ENCODE peak calls at places on chromosome 12, in seven cellular contexts. R is mucosa of descending colon, T is foreskin keratinocyte, U is HFFc6, O is endodermal cell, P is H1, E is tibial nerve. Z is an unnamed sample.
A peak's percentile ranks its signal among the peaks of the same experiment; 100 is the strongest.

GRCh38 chr12:74581439-74581838 is 43.8 kb downstream of the ATXN7L3B start:
- DNase-seq in U (no peak), O (no peak), T (no peak), R (no peak), P (no peak), E (no peak), Z (no peak)

GRCh38 chr12:9646794-9647622 is 22.5 kb upstream of the CLEC2D start:
- DNase-seq in O (peak; percentile 62), P (no peak), U (peak; percentile 10), T (no peak), E (no peak), R (no peak), Z (peak; percentile 35)

GRCh38 chr12:69991683-69992297 is 166.8 kb downstream of the MYRFL start:
- DNase-seq in E (no peak), U (no peak), R (no peak), O (no peak), P (no peak), T (no peak), Z (no peak)

GRCh38 chr12:115983226-115983798 is 294.2 kb downstream of the MED13L start:
- DNase-seq in T (no peak), O (peak; percentile 93), U (no peak), R (no peak), P (peak; percentile 75), E (no peak), Z (peak; percentile 12)

GRCh38 chr12:66288121-66288520 is 14.2 kb upstream of the HELB start:
- DNase-seq in R (no peak), E (no peak), O (no peak), T (no peak), P (no peak), U (no peak), Z (no peak)

GRCh38 chr12:3964404-3964803 is 91.2 kb upstream of the PARP11 start:
- DNase-seq in T (no peak), U (no peak), O (peak; percentile 92), R (no peak), P (peak; percentile 70), E (no peak), Z (no peak)

GRCh38 chr12:2666846-2667245 is 127.9 kb upstream of the FKBP4 start:
- DNase-seq in E (no peak), P (no peak), O (peak; percentile 28), R (no peak), U (no peak), T (no peak), Z (no peak)

GRCh38 chr12:38053655-38054464 is 262.7 kb upstream of the ALG10B start:
- DNase-seq in P (no peak), E (no peak), O (peak; percentile 52), U (no peak), T (no peak), R (no peak), Z (no peak)

GRCh38 chr12:40446385-40446784 is 221.6 kb downstream of the LRRK2 start:
- DNase-seq in R (no peak), O (no peak), U (no peak), P (no peak), T (peak; percentile 5), E (no peak), Z (peak; percentile 50)

GRCh38 chr12:6632026-6632978 is 3.5 kb downstream of the LPAR5 start:
- DNase-seq in R (peak; percentile 66), O (peak; percentile 58), E (no peak), T (no peak), P (no peak), U (no peak), Z (no peak)

GRCh38 chr12:75862692-75863471 is 168.7 kb downstream of the PHLDA1 start:
- DNase-seq in O (no peak), P (no peak), E (no peak), U (peak; percentile 78), T (peak; percentile 97), R (no peak), Z (peak; percentile 98)

GRCh38 chr12:21476949-21477348 is 24.5 kb downstream of the RECQL start:
- DNase-seq in R (no peak), E (no peak), O (no peak), P (no peak), U (peak; percentile 81), T (no peak), Z (peak; percentile 54)

GRCh38 chr12:1812650-1813302 is 7.6 kb upstream of the LRTM2 start:
- DNase-seq in O (no peak), T (no peak), E (no peak), R (no peak), U (no peak), P (no peak), Z (peak; percentile 7)

GRCh38 chr12:750356-751191 is 1.8 kb upstream of the WNK1 start:
- DNase-seq in U (no peak), P (no peak), R (no peak), E (no peak), O (no peak), T (no peak), Z (no peak)

GRCh38 chr12:66118240-66118891 is 12.2 kb downstream of the LLPH start:
- DNase-seq in U (peak; percentile 36), P (no peak), E (no peak), T (no peak), O (no peak), R (no peak), Z (peak; percentile 72)

GRCh38 chr12:9404469-9405260 is 196.5 kb upstream of the PZP start:
- DNase-seq in O (peak; percentile 60), T (no peak), R (no peak), E (no peak), P (no peak), U (no peak), Z (no peak)

GRCh38 chr12:41034686-41035085 is 153.4 kb upstream of the PDZRN4 start:
- DNase-seq in O (no peak), E (no peak), T (peak; percentile 36), U (no peak), P (no peak), R (no peak), Z (peak; percentile 62)

GRCh38 chr12:68641138-68641537 is 30.4 kb downstream of the RAP1B start:
- DNase-seq in E (no peak), R (no peak), O (no peak), T (no peak), U (no peak), P (no peak), Z (no peak)

GRCh38 chr12:29710104-29710503 is 73.6 kb downstream of the TMTC1 start:
- DNase-seq in U (no peak), O (peak; percentile 84), R (no peak), E (no peak), T (no peak), P (no peak), Z (peak; percentile 23)

GRCh38 chr12:54689984-54690383 is 41.8 kb upstream of the DCD start:
- DNase-seq in T (no peak), O (peak; percentile 84), P (no peak), E (no peak), R (no peak), U (no peak), Z (no peak)

DNA sequence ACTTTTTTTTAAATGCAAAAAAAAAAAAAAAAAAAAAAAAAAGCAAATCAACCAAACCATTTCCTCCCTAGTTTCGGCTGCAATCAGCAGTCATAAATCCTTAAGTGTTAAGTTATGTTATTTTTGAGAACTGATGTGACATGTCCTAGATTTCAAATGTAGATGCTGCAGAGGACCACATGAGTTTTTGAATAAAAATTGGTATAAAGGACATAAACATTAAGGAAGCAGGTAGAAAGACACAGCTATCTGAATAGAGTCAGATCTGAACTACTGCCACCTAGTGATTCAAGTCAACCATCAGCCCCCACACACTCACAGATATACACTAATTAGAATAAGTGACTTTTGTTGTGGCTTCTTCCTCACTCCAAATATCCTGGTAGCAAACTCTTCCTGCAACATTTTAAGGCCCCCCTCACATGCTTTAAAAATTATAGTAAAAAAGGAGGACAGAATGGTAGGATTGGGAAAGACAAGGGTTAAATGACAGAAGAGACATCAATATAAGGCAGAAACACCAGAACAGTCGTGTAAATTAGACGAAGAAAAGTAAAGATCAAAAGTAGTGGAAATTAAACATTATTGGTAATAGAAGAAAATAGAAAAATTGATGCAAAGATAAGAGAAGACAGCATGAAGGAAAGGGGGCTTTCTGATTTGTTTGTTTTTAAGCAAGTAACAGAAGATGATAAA is 394.5 kb upstream of the ATP2B1 start:
- DNase-seq in P (no peak), E (no peak), T (no peak), O (no peak), R (no peak), U (peak; percentile 39), Z (peak; percentile 59)
- TF ChIP-seq CTCF in P (no peak), E (peak; percentile 44), T (peak; percentile 76), O (peak; percentile 84), R (peak; percentile 12), U (peak; percentile 82), Z (peak; percentile 64)

GRCh38 chr12:13798162-13798561 is 183.2 kb downstream of the GRIN2B start:
- DNase-seq in O (no peak), T (no peak), E (no peak), U (no peak), R (no peak), P (no peak), Z (no peak)
- TF ChIP-seq CTCF in O (peak; percentile 53), T (no peak), E (no peak), U (peak; percentile 9), R (no peak), P (no peak), Z (no peak)

GRCh38 chr12:19652391-19652790 is 213.1 kb downstream of the AEBP2 start:
- DNase-seq in R (no peak), E (no peak), P (no peak), U (peak; percentile 26), O (no peak), T (no peak), Z (no peak)

GRCh38 chr12:19657401-19657800 is 218.1 kb downstream of the AEBP2 start:
- DNase-seq in U (peak; percentile 35), P (no peak), E (no peak), T (no peak), R (no peak), O (no peak), Z (no peak)

DNA sequence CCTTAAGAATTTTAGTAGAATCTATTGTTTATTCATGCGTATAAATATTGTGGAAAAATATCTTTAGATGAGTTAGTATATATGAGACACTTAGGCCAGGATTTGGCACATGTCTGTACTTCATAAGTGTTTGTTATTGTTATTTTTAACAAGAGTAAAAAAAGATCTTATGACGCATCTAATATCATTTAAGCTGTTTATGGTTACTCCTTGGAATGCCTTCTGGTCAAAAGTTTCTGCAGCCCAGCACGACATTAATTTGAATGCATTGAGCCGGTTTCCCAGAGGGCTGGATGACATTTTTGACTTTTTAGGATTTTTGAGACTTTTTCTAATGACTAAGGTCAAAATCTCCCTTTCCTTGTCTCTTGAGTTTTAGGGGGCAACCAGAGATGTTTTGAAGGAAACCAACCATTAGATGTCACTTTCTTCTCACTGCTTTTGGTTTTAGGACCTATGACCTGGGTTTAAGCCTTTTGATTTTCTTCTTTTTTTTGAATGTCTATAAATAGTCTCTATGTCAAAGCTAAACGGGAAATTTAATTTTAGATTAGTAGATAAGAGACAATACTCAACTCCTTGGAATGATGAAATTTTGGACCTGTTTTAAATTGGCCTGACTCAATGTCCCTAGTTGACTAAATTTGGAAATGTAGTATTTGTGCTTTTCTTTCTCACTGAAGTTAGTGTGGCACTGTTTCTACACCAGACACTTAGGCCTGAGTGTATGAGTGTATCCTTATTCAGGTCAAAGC is 215.5 kb downstream of the AEBP2 start:
- DNase-seq in U (peak; percentile 70), T (no peak), P (no peak), O (no peak), E (no peak), R (no peak), Z (no peak)
- TF ChIP-seq CTCF in U (peak; percentile 30), T (no peak), P (no peak), O (peak; percentile 23), E (no peak), R (no peak), Z (no peak)

DNA sequence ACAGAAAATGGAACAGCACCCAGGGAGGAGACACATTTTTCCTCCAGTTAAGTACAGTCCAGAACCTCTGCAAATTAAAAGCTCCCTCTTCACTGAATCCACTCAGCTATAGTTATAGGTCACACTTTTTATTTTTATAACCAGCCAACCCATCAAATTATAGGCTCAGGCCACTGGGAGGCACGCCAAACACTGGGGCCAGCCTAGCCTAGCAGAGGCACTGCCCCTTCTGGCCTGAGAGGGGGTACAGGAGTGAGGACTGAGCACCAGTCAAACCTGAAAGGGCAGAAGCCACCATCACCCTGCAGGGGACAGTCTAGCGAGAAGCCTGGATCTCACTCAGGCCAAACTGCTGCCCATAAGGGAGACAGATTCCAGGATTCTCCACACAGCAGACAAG is 19.3 kb downstream of the FMNL3 start:
- DNase-seq in U (no peak), R (no peak), P (no peak), T (no peak), E (no peak), O (peak; percentile 87), Z (no peak)
- TF ChIP-seq CTCF in U (peak; percentile 25), R (no peak), P (peak; percentile 68), T (no peak), E (no peak), O (peak; percentile 62), Z (no peak)

Z was measured in bronchial epithelial cell.